ENCODE peak calls at places on chromosome 11, in ten cellular contexts. R is activated T-helper 9 cell treated with anti-CD3 and anti-CD28 coated beads, Interleukin-2, amount 50 U/mL, for 16 hours; P is pancreas; I is HFFc6; B is cardiac muscle cell; X is activated T-cell treated with anti-CD3 and anti-CD28 coated beads, Interleukin-2, amount 50 U/mL, for 24 hours; Q is CD8-positive, alpha-beta T cell; L is pons; J is mucosa of descending colon; C is hypothalamus. W is an unnamed sample.
A peak's percentile ranks its signal among the peaks of the same experiment; 100 is the strongest.

GRCh38 chr11:92915551-92915950 is 53.9 kb upstream of the MTNR1B start:
- DNase-seq in P (no peak), C (no peak), J (no peak), I (no peak), X (no peak), L (no peak), Q (no peak), B (no peak), R (no peak), W (no peak)

GRCh38 chr11:120061036-120061760 is 76.7 kb downstream of the TRIM29 start:
- DNase-seq in C (no peak), P (no peak), R (no peak), X (no peak), B (no peak), Q (no peak), I (peak; percentile 15), J (no peak), L (no peak), W (no peak)

GRCh38 chr11:77202941-77203900 is 75.2 kb downstream of the MYO7A start:
- DNase-seq in X (no peak), Q (no peak), I (no peak), J (no peak), B (no peak), C (no peak), R (no peak), P (peak; percentile 44), L (no peak), W (no peak)

GRCh38 chr11:66855574-66856495 is 1.0 kb upstream of the LRFN4 start:
- DNase-seq in R (peak; percentile 68), C (peak; percentile 90), Q (no peak), X (peak; percentile 88), P (peak; percentile 96), I (peak; percentile 89), B (peak; percentile 97), L (peak; percentile 93), J (peak; percentile 95), W (peak; percentile 96)

GRCh38 chr11:95788921-95789505 is 569 bp downstream of the FAM76B start:
- DNase-seq in I (peak; percentile 52), J (peak; percentile 31), P (no peak), C (peak; percentile 39), R (peak; percentile 3), Q (peak; percentile 56), X (no peak), B (peak; percentile 71), L (no peak), W (no peak)

GRCh38 chr11:79393362-79394043 is 47.3 kb downstream of the TENM4 start:
- DNase-seq in L (no peak), P (no peak), B (no peak), J (no peak), I (peak; percentile 71), C (no peak), R (no peak), Q (no peak), X (no peak), W (no peak)

GRCh38 chr11:126816655-126817054 is 183.9 kb downstream of the KIRREL3 start:
- DNase-seq in C (no peak), P (no peak), R (no peak), I (no peak), L (no peak), B (peak; percentile 7), X (no peak), Q (no peak), J (no peak), W (no peak)

GRCh38 chr11:65654375-65655349 is 8.1 kb downstream of the RELA start:
- DNase-seq in Q (no peak), R (no peak), C (no peak), B (no peak), P (no peak), J (no peak), I (no peak), L (no peak), X (no peak), W (no peak)

GRCh38 chr11:78646564-78647185 is 72.0 kb upstream of the NARS2 start:
- DNase-seq in J (peak; percentile 87), Q (peak; percentile 50), L (peak; percentile 52), B (peak; percentile 69), C (no peak), I (peak; percentile 13), P (peak; percentile 72), X (peak; percentile 48), R (no peak), W (peak; percentile 18)

GRCh38 chr11:1291295-1292017 is 18.0 kb downstream of the TOLLIP start:
- DNase-seq in I (no peak), L (no peak), J (no peak), Q (no peak), R (no peak), B (no peak), X (no peak), P (peak; percentile 50), C (no peak), W (no peak)

GRCh38 chr11:723120-723883 is 17.3 kb downstream of the EPS8L2 start:
- DNase-seq in B (peak; percentile 54), C (no peak), R (no peak), J (peak; percentile 73), I (peak; percentile 52), Q (peak; percentile 63), X (peak; percentile 59), P (no peak), L (peak; percentile 62), W (no peak)

GRCh38 chr11:75280227-75280671 is 39.7 kb downstream of the TPBGL start:
- DNase-seq in Q (peak; percentile 67), L (peak; percentile 79), R (peak; percentile 51), C (peak; percentile 63), J (peak; percentile 88), P (peak; percentile 83), B (peak; percentile 78), X (peak; percentile 83), I (peak; percentile 53), W (peak; percentile 84)

GRCh38 chr11:7600205-7600775 is 73.0 kb downstream of the CYB5R2 start:
- DNase-seq in R (no peak), I (peak; percentile 71), Q (no peak), C (peak; percentile 51), B (no peak), J (no peak), L (peak; percentile 86), X (no peak), P (no peak), W (no peak)

GRCh38 chr11:108672113-108672512 is 7.2 kb downstream of the DDX10 start:
- DNase-seq in L (no peak), X (no peak), J (no peak), P (no peak), C (no peak), I (peak; percentile 9), B (peak; percentile 60), R (no peak), Q (no peak), W (no peak)

GRCh38 chr11:124943242-124943641 is 7.4 kb upstream of the HEPACAM start:
- DNase-seq in P (no peak), B (no peak), C (peak; percentile 41), J (no peak), X (no peak), L (peak; percentile 95), R (no peak), I (no peak), Q (no peak), W (no peak)

GRCh38 chr11:88355887-88356286 is 18.4 kb upstream of the CTSC start:
- DNase-seq in X (no peak), Q (no peak), B (no peak), I (no peak), L (no peak), C (no peak), J (no peak), R (no peak), P (no peak), W (no peak)

GRCh38 chr11:64373598-64373974 is 14.6 kb downstream of the RPS6KA4 start:
- DNase-seq in L (no peak), X (no peak), B (no peak), J (no peak), P (no peak), R (no peak), I (no peak), C (no peak), Q (no peak), W (no peak)

GRCh38 chr11:73386026-73386425 is 9.8 kb downstream of the RELT start:
- DNase-seq in R (no peak), B (no peak), I (no peak), X (no peak), C (no peak), L (no peak), J (no peak), Q (no peak), P (no peak), W (no peak)

GRCh38 chr11:111845256-111846028 is 25.9 kb downstream of the ALG9 start:
- DNase-seq in X (no peak), R (no peak), C (no peak), Q (no peak), J (no peak), L (no peak), P (no peak), I (no peak), B (no peak), W (no peak)

GRCh38 chr11:93694109-93694508 is 32.6 kb downstream of the CEP295 start:
- DNase-seq in Q (no peak), X (no peak), L (no peak), P (no peak), R (no peak), I (no peak), B (no peak), C (no peak), J (no peak), W (no peak)

GRCh38 chr11:125167292-125167953 is 2.9 kb downstream of the PKNOX2 start:
- DNase-seq in R (no peak), Q (no peak), C (peak; percentile 20), I (no peak), J (no peak), B (peak; percentile 62), P (peak; percentile 67), L (no peak), X (no peak), W (no peak)

GRCh38 chr11:95232666-95233065 is 1.7 kb upstream of the SESN3 start:
- DNase-seq in C (no peak), B (no peak), Q (no peak), I (no peak), P (no peak), R (no peak), L (peak; percentile 48), J (no peak), X (no peak), W (no peak)

GRCh38 chr11:44018127-44018521 is 29.7 kb upstream of the ACCSL start:
- DNase-seq in X (no peak), J (no peak), C (no peak), P (no peak), R (no peak), I (no peak), Q (no peak), L (no peak), B (no peak), W (no peak)

GRCh38 chr11:115916596-115916995 is 412.4 kb upstream of the CADM1 start:
- DNase-seq in L (no peak), B (no peak), I (no peak), R (no peak), C (no peak), Q (no peak), P (no peak), J (no peak), X (no peak), W (no peak)

GRCh38 chr11:94148189-94148588 is 19.5 kb downstream of the PANX1 start:
- DNase-seq in J (no peak), I (no peak), R (no peak), P (no peak), L (no peak), B (no peak), X (no peak), Q (no peak), C (no peak), W (no peak)

W was measured in heart right ventricle.